ENCODE peak calls at places on chromosomes 12 and 14, in ten cellular contexts. I is AML-193; P is GM06990; O is sigmoid colon; R is WERI-Rb-1; N is GM03348; J is GM23248; E is C1 segment of cervical spinal cord; V is NCI-H1436; T is activated CD4-positive, CD25-positive, alpha-beta regulatory T cell. K is an unnamed sample.
A peak's percentile ranks its signal among the peaks of the same experiment; 100 is the strongest.

GRCh38 chr12:1688086-1688710 is 2.7 kb upstream of the ADIPOR2 start:
- DNase-seq in I (no peak), R (no peak), O (no peak), T (no peak), J (peak; percentile 47), E (no peak), P (no peak), N (no peak), V (no peak), K (no peak)

GRCh38 chr14:71371711-71372396 is 464.6 kb downstream of the PCNX1 start:
- DNase-seq in R (no peak), N (peak; percentile 57), P (no peak), J (peak; percentile 85), E (no peak), V (no peak), O (no peak), T (no peak), I (peak; percentile 3), K (peak; percentile 5)

GRCh38 chr14:50569714-50570274 is 9.8 kb downstream of the ATL1 start:
- DNase-seq in E (no peak), J (no peak), I (no peak), N (no peak), V (no peak), P (no peak), O (no peak), T (no peak), R (no peak), K (no peak)

GRCh38 chr12:120438495-120439198 is 734 bp downstream of the COX6A1 start:
- DNase-seq in V (no peak), O (no peak), R (peak; percentile 23), T (no peak), I (no peak), P (peak; percentile 28), J (peak; percentile 15), N (no peak), E (no peak), K (no peak)

GRCh38 chr14:80313806-80314205 is 102.5 kb upstream of the DIO2 start:
- DNase-seq in P (no peak), J (peak; percentile 22), T (no peak), E (no peak), R (no peak), V (no peak), N (peak; percentile 16), I (no peak), O (no peak), K (no peak)

GRCh38 chr14:32986791-32987545 is 48.3 kb downstream of the NPAS3 start:
- DNase-seq in E (peak; percentile 57), R (no peak), J (peak; percentile 52), I (no peak), O (no peak), P (no peak), T (no peak), V (no peak), N (peak; percentile 73), K (no peak)

GRCh38 chr14:52000631-52001030 is 11.3 kb downstream of the RTRAF start:
- DNase-seq in T (no peak), O (no peak), V (no peak), P (no peak), E (no peak), I (no peak), R (no peak), N (no peak), J (no peak), K (no peak)

GRCh38 chr12:78229491-78230209 is 399.0 kb downstream of the NAV3 start:
- DNase-seq in T (no peak), V (no peak), N (peak; percentile 21), E (no peak), P (peak; percentile 21), O (no peak), I (peak; percentile 33), J (peak; percentile 66), R (peak; percentile 57), K (peak; percentile 4)

GRCh38 chr12:43063642-43064041 is 474.1 kb upstream of the PRICKLE1 start:
- DNase-seq in E (no peak), P (no peak), R (no peak), O (no peak), I (no peak), J (peak; percentile 79), V (no peak), T (no peak), N (peak; percentile 7), K (no peak)

GRCh38 chr14:68386950-68387779 is 405.7 kb downstream of the ZFP36L1 start:
- DNase-seq in I (peak; percentile 6), R (no peak), E (no peak), O (no peak), V (no peak), P (no peak), J (no peak), N (no peak), T (no peak), K (no peak)

GRCh38 chr12:2979806-2980205 is 20.6 kb downstream of the TEAD4 start:
- DNase-seq in J (no peak), R (no peak), N (no peak), I (no peak), E (no peak), T (no peak), V (no peak), P (no peak), O (no peak), K (no peak)

GRCh38 chr12:96495155-96495554 is 5.8 kb downstream of the CFAP54 start:
- DNase-seq in E (no peak), T (no peak), N (no peak), R (no peak), P (no peak), O (no peak), V (no peak), J (no peak), I (no peak), K (no peak)

GRCh38 chr12:70748809-70749208 is 111.6 kb upstream of the PTPRB start:
- DNase-seq in O (no peak), I (no peak), P (no peak), E (no peak), T (no peak), N (no peak), V (no peak), R (no peak), J (no peak), K (no peak)

GRCh38 chr12:117408161-117408791 is 46.9 kb upstream of the NOS1 start:
- DNase-seq in V (no peak), E (peak; percentile 13), P (no peak), O (no peak), J (peak; percentile 45), R (no peak), I (no peak), T (no peak), N (peak; percentile 22), K (no peak)

K was measured in A549.